ENCODE peak calls at places on chromosomes 1 and 21, in ten cellular contexts. R, Q, B, M, E, F, S, Z, D and A are unnamed samples. For H3K9me3, the result is how much of the 10 kb centered on the place peaks cover.

GRCh38 chr1:149936076-149936991 is at the start of gene MTMR11:
- DNase-seq in R (no peak), Q (no peak), B (peak), M (no peak), E (no peak), F (no peak), S (no peak), Z (no peak), D (peak), A (no peak)

GRCh38 chr1:197778326-197778922 is 3.1 kb upstream of the DENND1B start:
- DNase-seq in R (no peak), Q (no peak), B (no peak), M (no peak), E (no peak), F (no peak), S (no peak), Z (no peak), D (no peak), A (no peak)

GRCh38 chr1:58884706-58885661 is 101.1 kb upstream of the JUN start:
- DNase-seq in R (no peak), Q (no peak), B (no peak), M (no peak), E (no peak), F (no peak), S (no peak), Z (no peak), D (peak), A (peak)

GRCh38 chr1:81664341-81664740 is 136.4 kb upstream of the ADGRL2 start:
- DNase-seq in R (no peak), Q (no peak), B (no peak), M (no peak), E (no peak), F (no peak), S (no peak), Z (no peak), D (no peak), A (no peak)

GRCh38 chr1:208231929-208232360 is 12.2 kb downstream of the PLXNA2 start:
- DNase-seq in R (peak), Q (no peak), B (no peak), M (no peak), E (no peak), F (no peak), S (no peak), Z (no peak), D (no peak), A (no peak)

GRCh38 chr1:222040163-222040900 is 298.4 kb upstream of the DUSP10 start:
- DNase-seq in R (no peak), Q (no peak), B (no peak), M (no peak), E (no peak), F (peak), S (no peak), Z (no peak), D (no peak), A (no peak)

GRCh38 chr1:60762176-60762575 is 320.2 kb upstream of the NFIA start:
- DNase-seq in R (no peak), Q (no peak), B (no peak), M (no peak), E (no peak), F (no peak), S (no peak), Z (no peak), D (no peak), A (no peak)

GRCh38 chr1:95139039-95139438 is 21.9 kb downstream of the TLCD4 start:
- DNase-seq in R (no peak), Q (no peak), B (no peak), M (no peak), E (no peak), F (no peak), S (no peak), Z (no peak), D (no peak), A (no peak)

GRCh38 chr1:175373786-175374623 is 181.4 kb upstream of the KIAA0040 start:
- DNase-seq in R (no peak), Q (no peak), B (no peak), M (no peak), E (no peak), F (no peak), S (no peak), Z (peak), D (peak), A (no peak)

GRCh38 chr1:151143057-151143435 is 3.4 kb downstream of the SEMA6C start:
- DNase-seq in R (no peak), Q (no peak), B (no peak), M (no peak), E (no peak), F (no peak), S (no peak), Z (no peak), D (no peak), A (no peak)

GRCh38 chr1:201876148-201876547 is 12.6 kb upstream of the SHISA4 start:
- DNase-seq in R (no peak), Q (no peak), B (no peak), M (no peak), E (no peak), F (no peak), S (no peak), Z (no peak), D (no peak), A (no peak)

GRCh38 chr21:26093094-26093493 is 77.5 kb downstream of the APP start:
- DNase-seq in R (no peak), Q (no peak), B (no peak), M (no peak), E (no peak), F (no peak), S (no peak), Z (no peak), D (no peak), A (no peak)

GRCh38 chr1:156845953-156846545 is 12.9 kb downstream of the INSRR start:
- DNase-seq in R (no peak), Q (no peak), B (no peak), M (no peak), E (no peak), F (no peak), S (no peak), Z (no peak), D (no peak), A (no peak)

DNA sequence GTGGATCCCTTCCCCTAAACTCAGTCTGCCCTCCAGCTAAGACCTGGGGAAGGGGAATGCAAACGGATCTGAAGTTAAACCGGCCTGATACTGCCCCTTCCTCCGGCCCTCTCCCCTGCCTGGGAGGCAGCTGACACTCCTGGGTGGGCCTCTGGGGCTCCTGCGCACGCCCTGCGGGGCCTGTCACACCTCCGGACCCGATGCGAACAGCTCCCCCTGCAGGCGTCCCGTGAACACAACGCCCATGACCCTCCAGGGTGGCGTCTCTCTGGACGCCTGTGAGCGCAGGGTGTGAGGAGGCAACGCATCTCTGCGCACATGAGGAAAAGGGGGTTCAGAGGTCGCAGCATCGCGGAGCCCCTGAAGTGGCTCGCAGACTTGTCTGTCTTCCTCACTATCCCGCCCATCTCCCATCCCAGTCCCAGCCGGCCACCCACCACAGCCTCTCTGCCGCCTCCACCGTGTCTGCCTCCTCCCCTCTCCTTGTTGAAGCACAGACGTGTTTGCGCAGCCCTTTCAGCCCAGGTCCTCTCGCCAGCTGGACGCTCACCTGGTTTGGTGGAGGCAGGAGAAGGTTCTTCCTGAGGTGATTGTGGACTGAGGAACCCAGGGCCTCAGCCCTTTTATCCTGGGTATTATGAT is 421 bp upstream of the LCE3A start:
- DNase-seq in R (no peak), Q (no peak), B (no peak), M (no peak), E (no peak), F (no peak), S (no peak), Z (peak), D (no peak), A (peak)
- H3K9me3 ChIP-seq in R (under half), Q (under half), B (under half), M (under half), E (under half), F (under half), S (under half), Z (under half), D (under half), A (under half)

GRCh38 chr1:181150842-181151241 is 62.3 kb downstream of the IER5 start:
- DNase-seq in R (no peak), Q (no peak), B (no peak), M (no peak), E (no peak), F (no peak), S (no peak), Z (no peak), D (no peak), A (no peak)

GRCh38 chr1:181155339-181155738 is 66.8 kb downstream of the IER5 start:
- DNase-seq in R (no peak), Q (no peak), B (no peak), M (no peak), E (no peak), F (no peak), S (no peak), Z (no peak), D (no peak), A (no peak)

GRCh38 chr1:181153634-181153961 is 65.1 kb downstream of the IER5 start:
- DNase-seq in R (no peak), Q (no peak), B (no peak), M (no peak), E (no peak), F (no peak), S (no peak), Z (no peak), D (no peak), A (no peak)

GRCh38 chr1:181151378-181152326 is 63.2 kb downstream of the IER5 start:
- DNase-seq in R (no peak), Q (no peak), B (no peak), M (no peak), E (no peak), F (peak), S (no peak), Z (no peak), D (no peak), A (no peak)

GRCh38 chr1:181152892-181153633 is 64.6 kb downstream of the IER5 start:
- DNase-seq in R (peak), Q (no peak), B (peak), M (peak), E (peak), F (peak), S (no peak), Z (peak), D (peak), A (no peak)
- TF ChIP-seq CTCF in R (peak), Q (no peak), B (peak), M (no peak), E (peak), F (no peak), S (no peak), Z (peak), D (no peak), A (no peak)

DNA sequence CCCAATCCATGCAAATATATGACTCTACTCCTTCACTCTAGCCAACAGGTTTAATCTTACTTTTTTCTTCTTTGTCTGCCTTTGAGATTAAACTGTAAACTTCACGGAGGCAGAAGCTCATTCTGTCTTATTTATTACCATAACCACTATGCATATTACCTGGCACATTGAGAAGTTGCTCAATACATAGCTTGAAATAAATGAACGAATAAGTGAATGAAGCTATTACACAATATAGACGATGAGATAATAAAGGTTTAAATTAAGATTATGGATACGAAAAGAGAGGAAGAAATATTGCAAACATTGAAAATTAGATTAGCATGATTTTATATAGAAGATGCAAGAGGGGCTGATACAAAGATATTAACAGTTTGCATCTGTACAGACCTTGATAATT is 385.1 kb downstream of the LTN1 start:
- DNase-seq in R (no peak), Q (no peak), B (no peak), M (no peak), E (no peak), F (no peak), S (no peak), Z (no peak), D (no peak), A (no peak)
- H3K9me3 ChIP-seq in R (under half), Q (under half), B (under half), M (under half), E (under half), F (under half), S (under half), Z (under half), D (under half), A (under half)

GRCh38 chr1:68278221-68278620 is 45.9 kb upstream of the WLS start:
- DNase-seq in R (no peak), Q (no peak), B (no peak), M (no peak), E (no peak), F (no peak), S (no peak), Z (no peak), D (no peak), A (no peak)

GRCh38 chr1:68285046-68285445 is 52.7 kb upstream of the WLS start:
- DNase-seq in R (no peak), Q (no peak), B (no peak), M (no peak), E (no peak), F (no peak), S (no peak), Z (no peak), D (no peak), A (no peak)

GRCh38 chr1:68276448-68276847 is 44.1 kb upstream of the WLS start:
- DNase-seq in R (no peak), Q (no peak), B (no peak), M (no peak), E (no peak), F (no peak), S (no peak), Z (no peak), D (no peak), A (no peak)

GRCh38 chr1:68279846-68280245 is 47.5 kb upstream of the WLS start:
- DNase-seq in R (no peak), Q (no peak), B (no peak), M (no peak), E (no peak), F (no peak), S (no peak), Z (no peak), D (no peak), A (no peak)

DNA sequence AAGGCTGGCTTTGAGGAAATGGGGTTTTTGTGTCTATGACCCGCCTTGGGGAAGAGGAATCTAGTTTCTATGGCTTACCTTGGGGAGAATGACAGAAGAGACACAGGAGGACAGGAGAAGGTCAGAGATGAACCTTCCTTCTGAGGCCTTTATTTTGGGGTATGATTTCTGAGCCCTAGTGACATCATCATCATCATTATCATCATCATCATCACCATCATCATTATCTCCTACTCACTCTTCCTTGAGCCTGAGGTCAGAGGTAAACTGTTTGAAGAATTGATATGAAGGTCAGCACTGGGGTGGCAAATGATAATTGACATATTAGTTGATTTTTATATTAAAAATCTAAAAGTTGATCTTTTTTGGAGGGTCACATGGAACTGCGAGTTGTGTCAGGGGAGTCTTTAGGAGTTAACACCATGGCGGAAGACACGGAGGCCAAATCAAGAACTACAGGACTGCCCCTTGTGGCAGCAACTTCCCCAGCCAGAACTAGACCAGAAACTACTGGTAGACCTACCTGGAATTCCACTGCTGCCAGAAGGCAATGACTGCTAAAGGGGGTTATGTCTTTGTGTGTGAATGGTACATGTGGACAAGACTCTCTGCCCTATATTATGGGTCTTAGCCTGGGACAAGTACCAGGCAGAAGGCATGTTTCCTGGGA is 49.8 kb upstream of the WLS start:
- DNase-seq in R (no peak), Q (no peak), B (no peak), M (no peak), E (no peak), F (no peak), S (no peak), Z (no peak), D (no peak), A (no peak)
- TF ChIP-seq CTCF in R (no peak), Q (no peak), B (no peak), M (no peak), E (no peak), F (no peak), S (no peak), Z (peak), D (no peak), A (no peak)